ENCODE peak calls at places on chromosomes 11 and 22, in six cellular contexts. One of them, this sample, is unnamed.
A peak's percentile ranks its signal among the peaks of the same experiment; 100 is the strongest.

GRCh38 chr11:35143509-35144102 is 4.6 kb downstream of the CD44 start:
- DNase-seq in HEK293T: no peak
- DNase-seq in effector CD4-positive, alpha-beta T cell: no peak
- DNase-seq in NCI-H2171: no peak
- DNase-seq in activated T-cell treated with anti-CD3 and anti-CD28 coated beads for 1 hour: no peak
- DNase-seq in HT1080: no peak
- DNase-seq in this sample: no peak

GRCh38 chr22:30943368-30943767 is 25.2 kb downstream of the MORC2 start:
- DNase-seq in HEK293T: no peak
- DNase-seq in effector CD4-positive, alpha-beta T cell: peak; percentile 51
- DNase-seq in NCI-H2171: no peak
- DNase-seq in activated T-cell treated with anti-CD3 and anti-CD28 coated beads for 1 hour: peak; percentile 40
- DNase-seq in HT1080: no peak
- DNase-seq in this sample: no peak

GRCh38 chr22:22380098-22381030 is 128.2 kb downstream of the ZNF280B start:
- DNase-seq in HEK293T: peak; percentile 74
- DNase-seq in effector CD4-positive, alpha-beta T cell: no peak
- DNase-seq in NCI-H2171: no peak
- DNase-seq in activated T-cell treated with anti-CD3 and anti-CD28 coated beads for 1 hour: no peak
- DNase-seq in HT1080: no peak
- DNase-seq in this sample: no peak

GRCh38 chr11:71140206-71140919 is 112.0 kb downstream of the SHANK2 start:
- DNase-seq in HEK293T: no peak
- DNase-seq in effector CD4-positive, alpha-beta T cell: no peak
- DNase-seq in NCI-H2171: no peak
- DNase-seq in activated T-cell treated with anti-CD3 and anti-CD28 coated beads for 1 hour: no peak
- DNase-seq in HT1080: no peak
- DNase-seq in this sample: no peak

GRCh38 chr22:44664149-44664548 is 37.9 kb upstream of the PRR5 start:
- DNase-seq in HEK293T: no peak
- DNase-seq in effector CD4-positive, alpha-beta T cell: peak; percentile 21
- DNase-seq in NCI-H2171: no peak
- DNase-seq in activated T-cell treated with anti-CD3 and anti-CD28 coated beads for 1 hour: peak; percentile 41
- DNase-seq in HT1080: no peak
- DNase-seq in this sample: peak; percentile 72

GRCh38 chr11:64334764-64335741 is 5.0 kb upstream of the CCDC88B start:
- DNase-seq in HEK293T: no peak
- DNase-seq in effector CD4-positive, alpha-beta T cell: no peak
- DNase-seq in NCI-H2171: peak; percentile 97
- DNase-seq in activated T-cell treated with anti-CD3 and anti-CD28 coated beads for 1 hour: no peak
- DNase-seq in HT1080: peak; percentile 98
- DNase-seq in this sample: peak; percentile 67

GRCh38 chr11:122202951-122203456 is 87.0 kb upstream of the BLID start:
- DNase-seq in HEK293T: peak; percentile 76
- DNase-seq in effector CD4-positive, alpha-beta T cell: peak; percentile 11
- DNase-seq in NCI-H2171: no peak
- DNase-seq in activated T-cell treated with anti-CD3 and anti-CD28 coated beads for 1 hour: no peak
- DNase-seq in HT1080: peak; percentile 84
- DNase-seq in this sample: peak; percentile 52

GRCh38 chr11:2529636-2530035 is 84.8 kb downstream of the KCNQ1 start:
- DNase-seq in HEK293T: no peak
- DNase-seq in effector CD4-positive, alpha-beta T cell: no peak
- DNase-seq in NCI-H2171: no peak
- DNase-seq in activated T-cell treated with anti-CD3 and anti-CD28 coated beads for 1 hour: no peak
- DNase-seq in HT1080: no peak
- DNase-seq in this sample: peak; percentile 10

GRCh38 chr11:75429902-75430691 is 2.9 kb downstream of the KLHL35 start:
- DNase-seq in HEK293T: no peak
- DNase-seq in effector CD4-positive, alpha-beta T cell: peak; percentile 29
- DNase-seq in NCI-H2171: peak; percentile 37
- DNase-seq in activated T-cell treated with anti-CD3 and anti-CD28 coated beads for 1 hour: peak; percentile 26
- DNase-seq in HT1080: no peak
- DNase-seq in this sample: peak; percentile 77

GRCh38 chr11:60195923-60196368 is 13.1 kb upstream of the MS4A6A start:
- DNase-seq in HEK293T: no peak
- DNase-seq in effector CD4-positive, alpha-beta T cell: no peak
- DNase-seq in NCI-H2171: no peak
- DNase-seq in activated T-cell treated with anti-CD3 and anti-CD28 coated beads for 1 hour: no peak
- DNase-seq in HT1080: no peak
- DNase-seq in this sample: no peak

GRCh38 chr11:57228600-57228999 is 8.4 kb downstream of the APLNR start:
- DNase-seq in HEK293T: no peak
- DNase-seq in effector CD4-positive, alpha-beta T cell: no peak
- DNase-seq in NCI-H2171: no peak
- DNase-seq in activated T-cell treated with anti-CD3 and anti-CD28 coated beads for 1 hour: no peak
- DNase-seq in HT1080: no peak
- DNase-seq in this sample: no peak

GRCh38 chr11:9017773-9018172 is 14.0 kb upstream of the NRIP3 start:
- DNase-seq in HEK293T: no peak
- DNase-seq in effector CD4-positive, alpha-beta T cell: no peak
- DNase-seq in NCI-H2171: no peak
- DNase-seq in activated T-cell treated with anti-CD3 and anti-CD28 coated beads for 1 hour: no peak
- DNase-seq in HT1080: no peak
- DNase-seq in this sample: peak; percentile 71

GRCh38 chr11:6926208-6927029 is at the start of gene ZNF215:
- DNase-seq in HEK293T: peak; percentile 86
- DNase-seq in effector CD4-positive, alpha-beta T cell: no peak
- DNase-seq in NCI-H2171: no peak
- DNase-seq in activated T-cell treated with anti-CD3 and anti-CD28 coated beads for 1 hour: no peak
- DNase-seq in HT1080: no peak
- DNase-seq in this sample: peak; percentile 85

GRCh38 chr11:125170406-125171031 is 6.0 kb downstream of the PKNOX2 start:
- DNase-seq in HEK293T: no peak
- DNase-seq in effector CD4-positive, alpha-beta T cell: no peak
- DNase-seq in NCI-H2171: no peak
- DNase-seq in activated T-cell treated with anti-CD3 and anti-CD28 coated beads for 1 hour: no peak
- DNase-seq in HT1080: no peak
- DNase-seq in this sample: peak; percentile 65

GRCh38 chr22:29987143-29987542 is 93.1 kb upstream of the HORMAD2 start:
- DNase-seq in HEK293T: no peak
- DNase-seq in effector CD4-positive, alpha-beta T cell: no peak
- DNase-seq in NCI-H2171: no peak
- DNase-seq in activated T-cell treated with anti-CD3 and anti-CD28 coated beads for 1 hour: no peak
- DNase-seq in HT1080: no peak
- DNase-seq in this sample: no peak

GRCh38 chr11:33001281-33001680 is 14.4 kb upstream of the DEPDC7 start:
- DNase-seq in HEK293T: no peak
- DNase-seq in effector CD4-positive, alpha-beta T cell: no peak
- DNase-seq in NCI-H2171: no peak
- DNase-seq in activated T-cell treated with anti-CD3 and anti-CD28 coated beads for 1 hour: no peak
- DNase-seq in HT1080: no peak
- DNase-seq in this sample: no peak

GRCh38 chr11:118142809-118143208 is 9.8 kb downstream of the SCN4B start:
- DNase-seq in HEK293T: no peak
- DNase-seq in effector CD4-positive, alpha-beta T cell: no peak
- DNase-seq in NCI-H2171: peak; percentile 12
- DNase-seq in activated T-cell treated with anti-CD3 and anti-CD28 coated beads for 1 hour: no peak
- DNase-seq in HT1080: no peak
- DNase-seq in this sample: no peak

GRCh38 chr11:35106595-35106994 is 32.4 kb upstream of the CD44 start:
- DNase-seq in HEK293T: no peak
- DNase-seq in effector CD4-positive, alpha-beta T cell: no peak
- DNase-seq in NCI-H2171: no peak
- DNase-seq in activated T-cell treated with anti-CD3 and anti-CD28 coated beads for 1 hour: no peak
- DNase-seq in HT1080: no peak
- DNase-seq in this sample: no peak

GRCh38 chr11:61700221-61700620 is 20.0 kb downstream of the DAGLA start:
- DNase-seq in HEK293T: no peak
- DNase-seq in effector CD4-positive, alpha-beta T cell: no peak
- DNase-seq in NCI-H2171: no peak
- DNase-seq in activated T-cell treated with anti-CD3 and anti-CD28 coated beads for 1 hour: no peak
- DNase-seq in HT1080: peak; percentile 73
- DNase-seq in this sample: peak; percentile 66

This sample was measured in body of pancreas.